ENCODE peak calls at places on chromosomes 7 and 10, in eight cellular contexts. One of them, this sample, is unnamed.

GRCh38 chr7:51010534-51010933 is 227.8 kb upstream of the GRB10 start:
- DNase-seq in GM04503: no peak
- DNase-seq in stimulated activated naive CD4-positive, alpha-beta T cell: no peak
- DNase-seq in lower leg skin: peak; percentile 3
- DNase-seq in caudate nucleus: no peak
- DNase-seq in activated CD8-positive, alpha-beta T cell treated with anti-CD3 and anti-CD28 coated beads for 36 hours: no peak
- DNase-seq in Ammon's horn: no peak
- DNase-seq in HFF-Myc: no peak
- DNase-seq in this sample: no peak

GRCh38 chr7:1252543-1253090 is 19.9 kb downstream of the UNCX start:
- DNase-seq in GM04503: no peak
- DNase-seq in stimulated activated naive CD4-positive, alpha-beta T cell: no peak
- DNase-seq in lower leg skin: no peak
- DNase-seq in caudate nucleus: no peak
- DNase-seq in activated CD8-positive, alpha-beta T cell treated with anti-CD3 and anti-CD28 coated beads for 36 hours: no peak
- DNase-seq in Ammon's horn: no peak
- DNase-seq in HFF-Myc: no peak
- DNase-seq in this sample: no peak

GRCh38 chr10:27413387-27413786 is 90.7 kb upstream of the RAB18 start:
- DNase-seq in GM04503: no peak
- DNase-seq in stimulated activated naive CD4-positive, alpha-beta T cell: no peak
- DNase-seq in lower leg skin: no peak
- DNase-seq in caudate nucleus: no peak
- DNase-seq in activated CD8-positive, alpha-beta T cell treated with anti-CD3 and anti-CD28 coated beads for 36 hours: no peak
- DNase-seq in Ammon's horn: no peak
- DNase-seq in HFF-Myc: no peak
- DNase-seq in this sample: no peak

GRCh38 chr7:117480978-117481377 is 1.2 kb downstream of the CFTR start:
- DNase-seq in GM04503: no peak
- DNase-seq in stimulated activated naive CD4-positive, alpha-beta T cell: no peak
- DNase-seq in lower leg skin: no peak
- DNase-seq in caudate nucleus: no peak
- DNase-seq in activated CD8-positive, alpha-beta T cell treated with anti-CD3 and anti-CD28 coated beads for 36 hours: no peak
- DNase-seq in Ammon's horn: no peak
- DNase-seq in HFF-Myc: no peak
- DNase-seq in this sample: no peak

GRCh38 chr7:41832936-41833335 is 130.0 kb upstream of the INHBA start:
- DNase-seq in GM04503: no peak
- DNase-seq in stimulated activated naive CD4-positive, alpha-beta T cell: no peak
- DNase-seq in lower leg skin: no peak
- DNase-seq in caudate nucleus: no peak
- DNase-seq in activated CD8-positive, alpha-beta T cell treated with anti-CD3 and anti-CD28 coated beads for 36 hours: no peak
- DNase-seq in Ammon's horn: no peak
- DNase-seq in HFF-Myc: no peak
- DNase-seq in this sample: no peak

GRCh38 chr7:139358541-139359365 is 941 bp upstream of the LUC7L2 start:
- DNase-seq in GM04503: peak; percentile 11
- DNase-seq in stimulated activated naive CD4-positive, alpha-beta T cell: peak; percentile 65
- DNase-seq in lower leg skin: no peak
- DNase-seq in caudate nucleus: no peak
- DNase-seq in activated CD8-positive, alpha-beta T cell treated with anti-CD3 and anti-CD28 coated beads for 36 hours: peak; percentile 71
- DNase-seq in Ammon's horn: no peak
- DNase-seq in HFF-Myc: no peak
- DNase-seq in this sample: no peak

GRCh38 chr10:29304259-29305030 is 15.6 kb downstream of the LYZL1 start:
- DNase-seq in GM04503: peak; percentile 16
- DNase-seq in stimulated activated naive CD4-positive, alpha-beta T cell: no peak
- DNase-seq in lower leg skin: peak; percentile 46
- DNase-seq in caudate nucleus: peak; percentile 59
- DNase-seq in activated CD8-positive, alpha-beta T cell treated with anti-CD3 and anti-CD28 coated beads for 36 hours: peak; percentile 53
- DNase-seq in Ammon's horn: peak; percentile 88
- DNase-seq in HFF-Myc: peak; percentile 37
- DNase-seq in this sample: peak; percentile 50

GRCh38 chr10:12556057-12556456 is 206.7 kb downstream of the CAMK1D start:
- DNase-seq in GM04503: no peak
- DNase-seq in stimulated activated naive CD4-positive, alpha-beta T cell: no peak
- DNase-seq in lower leg skin: no peak
- DNase-seq in caudate nucleus: no peak
- DNase-seq in activated CD8-positive, alpha-beta T cell treated with anti-CD3 and anti-CD28 coated beads for 36 hours: no peak
- DNase-seq in Ammon's horn: no peak
- DNase-seq in HFF-Myc: no peak
- DNase-seq in this sample: no peak

GRCh38 chr7:135441791-135442190 is 68.1 kb downstream of the CNOT4 start:
- DNase-seq in GM04503: no peak
- DNase-seq in stimulated activated naive CD4-positive, alpha-beta T cell: no peak
- DNase-seq in lower leg skin: no peak
- DNase-seq in caudate nucleus: no peak
- DNase-seq in activated CD8-positive, alpha-beta T cell treated with anti-CD3 and anti-CD28 coated beads for 36 hours: peak; percentile 31
- DNase-seq in Ammon's horn: no peak
- DNase-seq in HFF-Myc: peak; percentile 5
- DNase-seq in this sample: no peak

GRCh38 chr7:99579956-99580777 is 17.9 kb upstream of the TMEM225B start:
- DNase-seq in GM04503: no peak
- DNase-seq in stimulated activated naive CD4-positive, alpha-beta T cell: peak; percentile 45
- DNase-seq in lower leg skin: no peak
- DNase-seq in caudate nucleus: peak; percentile 58
- DNase-seq in activated CD8-positive, alpha-beta T cell treated with anti-CD3 and anti-CD28 coated beads for 36 hours: peak; percentile 68
- DNase-seq in Ammon's horn: peak; percentile 50
- DNase-seq in HFF-Myc: no peak
- DNase-seq in this sample: no peak

GRCh38 chr7:47600199-47601118 is 18.5 kb upstream of the TNS3 start:
- DNase-seq in GM04503: peak; percentile 58
- DNase-seq in stimulated activated naive CD4-positive, alpha-beta T cell: no peak
- DNase-seq in lower leg skin: no peak
- DNase-seq in caudate nucleus: no peak
- DNase-seq in activated CD8-positive, alpha-beta T cell treated with anti-CD3 and anti-CD28 coated beads for 36 hours: no peak
- DNase-seq in Ammon's horn: no peak
- DNase-seq in HFF-Myc: no peak
- DNase-seq in this sample: peak; percentile 88

GRCh38 chr10:114239117-114239993 is at the start of gene VWA2:
- DNase-seq in GM04503: no peak
- DNase-seq in stimulated activated naive CD4-positive, alpha-beta T cell: no peak
- DNase-seq in lower leg skin: no peak
- DNase-seq in caudate nucleus: no peak
- DNase-seq in activated CD8-positive, alpha-beta T cell treated with anti-CD3 and anti-CD28 coated beads for 36 hours: peak; percentile 68
- DNase-seq in Ammon's horn: no peak
- DNase-seq in HFF-Myc: no peak
- DNase-seq in this sample: no peak

GRCh38 chr10:84026821-84027257 is 112.5 kb upstream of the GHITM start:
- DNase-seq in GM04503: no peak
- DNase-seq in stimulated activated naive CD4-positive, alpha-beta T cell: no peak
- DNase-seq in lower leg skin: no peak
- DNase-seq in caudate nucleus: no peak
- DNase-seq in activated CD8-positive, alpha-beta T cell treated with anti-CD3 and anti-CD28 coated beads for 36 hours: peak; percentile 30
- DNase-seq in Ammon's horn: no peak
- DNase-seq in HFF-Myc: no peak
- DNase-seq in this sample: no peak

GRCh38 chr7:135150072-135150782 is 2.4 kb downstream of the TMEM140 start:
- DNase-seq in GM04503: no peak
- DNase-seq in stimulated activated naive CD4-positive, alpha-beta T cell: no peak
- DNase-seq in lower leg skin: no peak
- DNase-seq in caudate nucleus: no peak
- DNase-seq in activated CD8-positive, alpha-beta T cell treated with anti-CD3 and anti-CD28 coated beads for 36 hours: no peak
- DNase-seq in Ammon's horn: no peak
- DNase-seq in HFF-Myc: no peak
- DNase-seq in this sample: no peak

This sample was measured in H4.